ENCODE peak calls at places on chromosomes 6 and 20, in eight cellular contexts. E, F, I, U, T, P, O and Y are unnamed samples.

GRCh38 chr6:131042664-131043063 is 20.4 kb downstream of the EPB41L2 start:
- DNase-seq in E (no peak), F (no peak), I (no peak), U (no peak), T (no peak), P (no peak), O (no peak), Y (no peak)

GRCh38 chr20:24781061-24781980 is 167.7 kb upstream of the CST7 start:
- DNase-seq in E (peak; percentile 54), F (no peak), I (no peak), U (peak; percentile 54), T (peak; percentile 36), P (peak; percentile 66), O (no peak), Y (no peak)

GRCh38 chr6:160022793-160023192 is 53.9 kb downstream of the IGF2R start:
- DNase-seq in E (no peak), F (no peak), I (no peak), U (no peak), T (no peak), P (no peak), O (no peak), Y (no peak)

GRCh38 chr20:34639755-34640222 is 37.1 kb downstream of the PIGU start:
- DNase-seq in E (no peak), F (no peak), I (no peak), U (no peak), T (no peak), P (no peak), O (no peak), Y (peak; percentile 31)

GRCh38 chr6:13794184-13794583 is 20.2 kb downstream of the MCUR1 start:
- DNase-seq in E (no peak), F (no peak), I (no peak), U (no peak), T (peak; percentile 52), P (no peak), O (peak; percentile 7), Y (no peak)

GRCh38 chr6:129426343-129426742 is 283.6 kb downstream of the ARHGAP18 start:
- DNase-seq in E (no peak), F (no peak), I (no peak), U (no peak), T (no peak), P (no peak), O (no peak), Y (no peak)

GRCh38 chr6:43828711-43829110 is 58.7 kb downstream of the VEGFA start:
- DNase-seq in E (peak; percentile 55), F (no peak), I (no peak), U (no peak), T (no peak), P (no peak), O (no peak), Y (no peak)

GRCh38 chr6:69719602-69720193 is 77.1 kb downstream of the LMBRD1 start:
- DNase-seq in E (no peak), F (no peak), I (no peak), U (no peak), T (peak; percentile 37), P (no peak), O (peak; percentile 9), Y (peak; percentile 2)

GRCh38 chr20:48393721-48394120 is 434.1 kb downstream of the PREX1 start:
- DNase-seq in E (no peak), F (no peak), I (no peak), U (no peak), T (no peak), P (no peak), O (no peak), Y (no peak)

GRCh38 chr20:9215539-9215938 is 146.7 kb downstream of the PLCB4 start:
- DNase-seq in E (no peak), F (no peak), I (no peak), U (no peak), T (no peak), P (peak; percentile 44), O (no peak), Y (no peak)

GRCh38 chr6:24581084-24581669 is 64.8 kb downstream of the KIAA0319 start:
- DNase-seq in E (peak; percentile 76), F (peak; percentile 71), I (peak; percentile 12), U (peak; percentile 73), T (peak; percentile 50), P (peak; percentile 51), O (peak; percentile 58), Y (no peak)